ENCODE peak calls at places on chromosome 10, in eight cellular contexts. One of them, this sample, is unnamed.

GRCh38 chr10:58241346-58241745 is 26.3 kb downstream of the IPMK start:
- DNase-seq in mucosa of descending colon: no peak
- DNase-seq in lower lobe of right lung: no peak
- DNase-seq in brain microvascular endothelial cell: peak
- DNase-seq in fibroblast of mammary gland: peak
- DNase-seq in HL-60: no peak
- DNase-seq in astrocyte of the spinal cord: peak
- DNase-seq in choroid plexus epithelial cell: peak
- DNase-seq in this sample: no peak

GRCh38 chr10:112792487-112793196 is 157.4 kb upstream of the TCF7L2 start:
- DNase-seq in brain microvascular endothelial cell: no peak
- DNase-seq in astrocyte of the spinal cord: peak
- DNase-seq in mucosa of descending colon: peak
- DNase-seq in choroid plexus epithelial cell: peak
- DNase-seq in fibroblast of mammary gland: peak
- DNase-seq in HL-60: no peak
- DNase-seq in lower lobe of right lung: no peak
- DNase-seq in this sample: peak

GRCh38 chr10:75972494-75973276 is 541.3 kb downstream of the LRMDA start:
- DNase-seq in choroid plexus epithelial cell: peak
- DNase-seq in HL-60: no peak
- DNase-seq in astrocyte of the spinal cord: peak
- DNase-seq in lower lobe of right lung: no peak
- DNase-seq in brain microvascular endothelial cell: peak
- DNase-seq in mucosa of descending colon: no peak
- DNase-seq in fibroblast of mammary gland: peak
- DNase-seq in this sample: peak

GRCh38 chr10:77637474-77637985 is at the start of gene KCNMA1:
- DNase-seq in astrocyte of the spinal cord: peak
- DNase-seq in brain microvascular endothelial cell: peak
- DNase-seq in choroid plexus epithelial cell: no peak
- DNase-seq in lower lobe of right lung: peak
- DNase-seq in mucosa of descending colon: peak
- DNase-seq in HL-60: no peak
- DNase-seq in fibroblast of mammary gland: no peak
- DNase-seq in this sample: no peak

GRCh38 chr10:71766717-71767419 is 6.5 kb downstream of the VSIR start:
- DNase-seq in choroid plexus epithelial cell: peak
- DNase-seq in brain microvascular endothelial cell: peak
- DNase-seq in mucosa of descending colon: peak
- DNase-seq in fibroblast of mammary gland: peak
- DNase-seq in lower lobe of right lung: peak
- DNase-seq in HL-60: no peak
- DNase-seq in astrocyte of the spinal cord: peak
- DNase-seq in this sample: peak

GRCh38 chr10:23826399-23826798 is 382.5 kb upstream of the KIAA1217 start:
- DNase-seq in brain microvascular endothelial cell: peak
- DNase-seq in choroid plexus epithelial cell: peak
- DNase-seq in astrocyte of the spinal cord: no peak
- DNase-seq in HL-60: no peak
- DNase-seq in lower lobe of right lung: no peak
- DNase-seq in mucosa of descending colon: no peak
- DNase-seq in fibroblast of mammary gland: no peak
- DNase-seq in this sample: no peak

GRCh38 chr10:79331226-79331625 is 16.0 kb upstream of the PPIF start:
- DNase-seq in choroid plexus epithelial cell: no peak
- DNase-seq in HL-60: no peak
- DNase-seq in fibroblast of mammary gland: peak
- DNase-seq in mucosa of descending colon: no peak
- DNase-seq in brain microvascular endothelial cell: no peak
- DNase-seq in astrocyte of the spinal cord: no peak
- DNase-seq in lower lobe of right lung: peak
- DNase-seq in this sample: no peak

GRCh38 chr10:11908536-11908935 is 85.4 kb downstream of the PROSER2 start:
- DNase-seq in brain microvascular endothelial cell: no peak
- DNase-seq in astrocyte of the spinal cord: no peak
- DNase-seq in choroid plexus epithelial cell: no peak
- DNase-seq in HL-60: no peak
- DNase-seq in fibroblast of mammary gland: no peak
- DNase-seq in mucosa of descending colon: no peak
- DNase-seq in lower lobe of right lung: no peak
- DNase-seq in this sample: no peak

GRCh38 chr10:71052708-71053107 is 159.7 kb upstream of the UNC5B start:
- DNase-seq in choroid plexus epithelial cell: peak
- DNase-seq in fibroblast of mammary gland: no peak
- DNase-seq in brain microvascular endothelial cell: no peak
- DNase-seq in HL-60: no peak
- DNase-seq in lower lobe of right lung: no peak
- DNase-seq in astrocyte of the spinal cord: no peak
- DNase-seq in mucosa of descending colon: no peak
- DNase-seq in this sample: no peak

GRCh38 chr10:76301950-76302349 is 870.5 kb downstream of the LRMDA start:
- DNase-seq in choroid plexus epithelial cell: peak
- DNase-seq in lower lobe of right lung: no peak
- DNase-seq in astrocyte of the spinal cord: peak
- DNase-seq in HL-60: no peak
- DNase-seq in fibroblast of mammary gland: peak
- DNase-seq in brain microvascular endothelial cell: no peak
- DNase-seq in mucosa of descending colon: no peak
- DNase-seq in this sample: no peak

DNA sequence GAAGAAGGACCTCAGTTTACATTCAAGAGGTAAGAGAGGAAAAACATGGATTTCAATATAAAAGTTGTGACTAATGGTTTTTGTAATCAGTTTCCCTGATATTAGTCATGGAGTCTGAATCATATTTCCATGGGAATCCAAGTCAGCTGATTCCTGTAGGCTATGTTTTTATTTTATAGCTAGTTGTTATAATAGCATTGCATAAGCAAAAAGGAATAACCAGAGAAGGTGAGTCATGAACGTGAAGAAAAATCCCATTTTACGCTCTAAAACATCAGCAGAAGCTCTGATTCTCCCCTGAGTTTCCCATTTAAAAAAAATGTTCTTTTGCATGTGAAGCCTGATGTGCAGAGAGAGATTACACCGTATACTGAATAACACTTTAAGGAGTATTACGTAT is 299.3 kb downstream of the SFMBT2 start:
- DNase-seq in HL-60: no peak
- DNase-seq in choroid plexus epithelial cell: peak
- DNase-seq in mucosa of descending colon: no peak
- DNase-seq in astrocyte of the spinal cord: peak
- DNase-seq in brain microvascular endothelial cell: peak
- DNase-seq in fibroblast of mammary gland: peak
- DNase-seq in lower lobe of right lung: no peak
- DNase-seq in this sample: peak
- H3K4me3 ChIP-seq in HL-60: no peak
- H3K4me3 ChIP-seq in choroid plexus epithelial cell: no peak
- H3K4me3 ChIP-seq in mucosa of descending colon: no peak
- H3K4me3 ChIP-seq in astrocyte of the spinal cord: no peak
- H3K4me3 ChIP-seq in brain microvascular endothelial cell: no peak
- H3K4me3 ChIP-seq in fibroblast of mammary gland: no peak
- H3K4me3 ChIP-seq in lower lobe of right lung: no peak
- H3K4me3 ChIP-seq in this sample: no peak

DNA sequence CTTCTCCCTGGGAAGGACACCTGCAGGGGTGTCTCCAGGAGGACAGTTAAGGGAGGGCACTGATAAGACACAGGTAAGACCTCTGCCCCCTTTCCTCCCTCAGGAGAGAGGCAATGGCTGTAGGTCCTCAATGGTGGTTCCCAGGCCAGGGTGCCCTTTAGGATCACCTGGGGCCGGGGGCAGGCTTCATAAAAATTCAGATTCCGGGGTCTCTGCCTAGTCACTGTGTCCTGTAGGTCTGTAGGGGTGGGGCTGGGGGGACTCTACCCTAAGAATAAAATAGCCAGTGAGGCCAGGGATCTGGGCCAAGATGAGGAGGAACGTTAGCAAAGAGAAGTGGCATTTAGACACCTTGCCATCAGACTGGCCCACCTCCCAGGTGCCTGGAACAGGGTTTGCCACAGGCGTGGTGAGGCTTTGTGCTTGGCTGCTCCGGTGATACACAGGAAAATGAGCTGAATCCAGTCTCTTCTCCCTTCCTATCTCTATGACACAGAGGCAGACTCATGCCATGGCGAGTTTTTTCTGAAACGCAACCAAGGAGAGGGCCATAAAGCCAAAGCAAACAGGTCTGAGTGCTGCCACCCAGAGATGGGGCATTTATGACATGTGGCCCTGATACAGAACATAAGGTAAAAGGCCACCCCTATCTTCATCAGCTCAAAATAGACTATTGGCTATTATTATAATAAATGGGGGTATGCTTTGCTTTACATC is 52.6 kb downstream of the SH3PXD2A start:
- DNase-seq in choroid plexus epithelial cell: no peak
- DNase-seq in astrocyte of the spinal cord: no peak
- DNase-seq in brain microvascular endothelial cell: no peak
- DNase-seq in mucosa of descending colon: peak
- DNase-seq in fibroblast of mammary gland: no peak
- DNase-seq in HL-60: no peak
- DNase-seq in lower lobe of right lung: no peak
- DNase-seq in this sample: no peak
- TF ChIP-seq CTCF in choroid plexus epithelial cell: no peak
- TF ChIP-seq CTCF in astrocyte of the spinal cord: no peak
- TF ChIP-seq CTCF in brain microvascular endothelial cell: no peak
- TF ChIP-seq CTCF in mucosa of descending colon: no peak
- TF ChIP-seq CTCF in fibroblast of mammary gland: no peak
- TF ChIP-seq CTCF in HL-60: no peak
- TF ChIP-seq CTCF in lower lobe of right lung: no peak
- TF ChIP-seq CTCF in this sample: no peak

DNA sequence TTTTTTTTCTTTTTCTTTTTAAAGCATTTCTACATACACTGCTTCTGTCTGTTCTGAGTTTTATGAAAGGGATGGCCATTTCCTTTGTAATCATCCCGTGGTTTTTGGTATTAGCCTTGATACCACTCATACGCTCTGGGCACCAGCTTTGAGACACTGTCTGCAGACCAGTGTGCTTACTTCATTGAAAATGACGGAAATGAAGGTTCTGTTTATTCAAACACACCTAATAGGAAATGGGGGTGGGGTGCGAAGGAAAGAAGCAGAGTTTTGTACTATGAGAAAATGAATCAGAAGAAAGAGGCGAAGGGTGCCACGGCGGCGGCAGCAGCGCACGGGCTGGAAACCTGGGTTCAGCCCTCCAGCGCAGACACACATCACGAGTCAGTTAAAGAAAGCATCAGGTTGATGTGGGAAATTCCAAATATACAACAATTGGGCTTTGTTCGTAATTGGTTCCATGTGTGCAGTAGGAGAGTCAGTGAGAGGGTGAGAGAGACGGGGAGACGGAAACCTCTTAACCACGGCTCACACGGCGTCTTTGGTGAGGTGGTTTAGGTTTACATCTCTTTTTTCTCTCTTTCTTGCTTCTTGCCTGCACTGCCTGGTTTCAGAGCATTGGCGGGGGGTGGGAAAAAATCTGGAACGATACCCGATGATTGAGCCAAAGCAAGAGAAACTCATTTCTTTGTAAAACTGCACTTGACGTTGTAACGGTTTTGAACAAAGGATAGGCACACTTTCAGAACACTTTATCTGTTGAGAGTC is 321.2 kb downstream of the FRMD4A start:
- DNase-seq in fibroblast of mammary gland: peak
- DNase-seq in choroid plexus epithelial cell: peak
- DNase-seq in brain microvascular endothelial cell: peak
- DNase-seq in mucosa of descending colon: no peak
- DNase-seq in lower lobe of right lung: no peak
- DNase-seq in HL-60: no peak
- DNase-seq in astrocyte of the spinal cord: peak
- DNase-seq in this sample: no peak
- H3K4me3 ChIP-seq in fibroblast of mammary gland: peak
- H3K4me3 ChIP-seq in choroid plexus epithelial cell: peak
- H3K4me3 ChIP-seq in brain microvascular endothelial cell: peak
- H3K4me3 ChIP-seq in mucosa of descending colon: no peak
- H3K4me3 ChIP-seq in lower lobe of right lung: peak
- H3K4me3 ChIP-seq in HL-60: no peak
- H3K4me3 ChIP-seq in astrocyte of the spinal cord: peak
- H3K4me3 ChIP-seq in this sample: peak

GRCh38 chr10:7301039-7301768 is 109.6 kb downstream of the SFMBT2 start:
- DNase-seq in choroid plexus epithelial cell: no peak
- DNase-seq in brain microvascular endothelial cell: no peak
- DNase-seq in HL-60: no peak
- DNase-seq in mucosa of descending colon: no peak
- DNase-seq in astrocyte of the spinal cord: no peak
- DNase-seq in lower lobe of right lung: no peak
- DNase-seq in fibroblast of mammary gland: no peak
- DNase-seq in this sample: no peak
- TF ChIP-seq CTCF in choroid plexus epithelial cell: no peak
- TF ChIP-seq CTCF in brain microvascular endothelial cell: peak
- TF ChIP-seq CTCF in HL-60: no peak
- TF ChIP-seq CTCF in mucosa of descending colon: no peak
- TF ChIP-seq CTCF in astrocyte of the spinal cord: peak
- TF ChIP-seq CTCF in lower lobe of right lung: no peak
- TF ChIP-seq CTCF in fibroblast of mammary gland: peak
- TF ChIP-seq CTCF in this sample: peak

DNA sequence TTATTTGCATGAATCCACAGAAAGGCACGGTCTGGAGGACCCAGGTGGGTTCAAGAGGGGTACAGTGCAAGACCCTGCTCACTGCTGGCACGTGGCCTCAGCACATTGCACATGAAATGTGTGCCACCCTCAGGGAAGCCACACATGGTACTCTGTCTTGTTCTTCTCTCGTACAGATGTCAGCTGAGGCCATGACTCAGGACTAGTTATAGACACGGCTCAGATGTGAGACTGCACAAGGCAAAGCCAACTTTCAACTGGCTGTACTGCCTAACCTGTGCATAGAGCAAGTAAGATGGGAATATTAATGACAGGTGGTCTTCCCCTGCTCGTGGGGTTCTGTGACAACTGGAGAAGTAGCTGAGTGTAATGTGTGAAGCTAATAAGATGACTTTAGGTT is 249.4 kb upstream of the CTBP2 start:
- DNase-seq in fibroblast of mammary gland: peak
- DNase-seq in lower lobe of right lung: no peak
- DNase-seq in HL-60: no peak
- DNase-seq in brain microvascular endothelial cell: no peak
- DNase-seq in mucosa of descending colon: no peak
- DNase-seq in choroid plexus epithelial cell: no peak
- DNase-seq in astrocyte of the spinal cord: no peak
- DNase-seq in this sample: no peak
- H3K4me3 ChIP-seq in fibroblast of mammary gland: no peak
- H3K4me3 ChIP-seq in lower lobe of right lung: no peak
- H3K4me3 ChIP-seq in HL-60: no peak
- H3K4me3 ChIP-seq in brain microvascular endothelial cell: no peak
- H3K4me3 ChIP-seq in mucosa of descending colon: no peak
- H3K4me3 ChIP-seq in choroid plexus epithelial cell: no peak
- H3K4me3 ChIP-seq in astrocyte of the spinal cord: no peak
- H3K4me3 ChIP-seq in this sample: no peak

This sample was measured in retinal pigment epithelial cell.